ENCODE peak calls at places on chromosome 2, in seven cellular contexts. One of them, this sample, is unnamed.

GRCh38 chr2:15674637-15675455 is 83.2 kb downstream of the DDX1 start:
- DNase-seq in lower lobe of right lung: no peak
- DNase-seq in breast epithelium: no peak
- DNase-seq in adrenal gland: no peak
- DNase-seq in IMR-90: no peak
- DNase-seq in cardiac muscle cell: no peak
- DNase-seq in fibroblast of lung: no peak
- DNase-seq in this sample: no peak

GRCh38 chr2:42141687-42142475 is 27.3 kb upstream of the EML4 start:
- DNase-seq in cardiac muscle cell: peak; percentile 30
- DNase-seq in breast epithelium: no peak
- DNase-seq in lower lobe of right lung: peak; percentile 61
- DNase-seq in IMR-90: peak; percentile 93
- DNase-seq in adrenal gland: peak; percentile 67
- DNase-seq in fibroblast of lung: peak; percentile 95
- DNase-seq in this sample: peak; percentile 58

GRCh38 chr2:224032283-224032682 is 6.8 kb downstream of the SERPINE2 start:
- DNase-seq in IMR-90: no peak
- DNase-seq in adrenal gland: no peak
- DNase-seq in cardiac muscle cell: peak; percentile 9
- DNase-seq in fibroblast of lung: no peak
- DNase-seq in breast epithelium: no peak
- DNase-seq in lower lobe of right lung: no peak
- DNase-seq in this sample: no peak

GRCh38 chr2:183614797-183615429 is 490.7 kb downstream of the NUP35 start:
- DNase-seq in adrenal gland: no peak
- DNase-seq in fibroblast of lung: no peak
- DNase-seq in lower lobe of right lung: no peak
- DNase-seq in IMR-90: no peak
- DNase-seq in cardiac muscle cell: peak; percentile 23
- DNase-seq in breast epithelium: no peak
- DNase-seq in this sample: peak; percentile 32

GRCh38 chr2:144201126-144201525 is 318.8 kb downstream of the ZEB2 start:
- DNase-seq in fibroblast of lung: no peak
- DNase-seq in IMR-90: no peak
- DNase-seq in lower lobe of right lung: no peak
- DNase-seq in breast epithelium: no peak
- DNase-seq in adrenal gland: no peak
- DNase-seq in cardiac muscle cell: no peak
- DNase-seq in this sample: no peak

GRCh38 chr2:101356486-101356885 is 30.8 kb downstream of the CREG2 start:
- DNase-seq in fibroblast of lung: peak; percentile 41
- DNase-seq in cardiac muscle cell: no peak
- DNase-seq in lower lobe of right lung: no peak
- DNase-seq in breast epithelium: no peak
- DNase-seq in IMR-90: peak; percentile 39
- DNase-seq in adrenal gland: no peak
- DNase-seq in this sample: no peak

GRCh38 chr2:49616800-49617199 is 462.5 kb upstream of the FSHR start:
- DNase-seq in adrenal gland: no peak
- DNase-seq in fibroblast of lung: no peak
- DNase-seq in lower lobe of right lung: no peak
- DNase-seq in breast epithelium: no peak
- DNase-seq in IMR-90: no peak
- DNase-seq in cardiac muscle cell: peak; percentile 67
- DNase-seq in this sample: no peak

GRCh38 chr2:226515344-226516055 is 284.1 kb downstream of the IRS1 start:
- DNase-seq in adrenal gland: no peak
- DNase-seq in IMR-90: peak; percentile 76
- DNase-seq in lower lobe of right lung: no peak
- DNase-seq in cardiac muscle cell: no peak
- DNase-seq in breast epithelium: no peak
- DNase-seq in fibroblast of lung: peak; percentile 87
- DNase-seq in this sample: no peak

GRCh38 chr2:114754907-114755563 is 312.6 kb downstream of the DPP10 start:
- DNase-seq in lower lobe of right lung: no peak
- DNase-seq in cardiac muscle cell: no peak
- DNase-seq in fibroblast of lung: no peak
- DNase-seq in adrenal gland: no peak
- DNase-seq in IMR-90: no peak
- DNase-seq in breast epithelium: no peak
- DNase-seq in this sample: no peak

GRCh38 chr2:121202541-121203310 is 82.3 kb downstream of the TFCP2L1 start:
- DNase-seq in lower lobe of right lung: peak; percentile 27
- DNase-seq in breast epithelium: no peak
- DNase-seq in cardiac muscle cell: no peak
- DNase-seq in adrenal gland: no peak
- DNase-seq in fibroblast of lung: no peak
- DNase-seq in IMR-90: no peak
- DNase-seq in this sample: no peak

GRCh38 chr2:173496746-173497145 is 142.1 kb downstream of the CDCA7 start:
- DNase-seq in breast epithelium: no peak
- DNase-seq in lower lobe of right lung: no peak
- DNase-seq in adrenal gland: no peak
- DNase-seq in IMR-90: peak; percentile 53
- DNase-seq in fibroblast of lung: peak; percentile 28
- DNase-seq in cardiac muscle cell: no peak
- DNase-seq in this sample: no peak

GRCh38 chr2:68466361-68466777 is 725 bp downstream of the FBXO48 start:
- DNase-seq in cardiac muscle cell: peak; percentile 16
- DNase-seq in breast epithelium: no peak
- DNase-seq in fibroblast of lung: peak; percentile 45
- DNase-seq in IMR-90: peak; percentile 78
- DNase-seq in adrenal gland: peak; percentile 17
- DNase-seq in lower lobe of right lung: no peak
- DNase-seq in this sample: no peak

GRCh38 chr2:233980955-233981555 is 63.9 kb downstream of the TRPM8 start:
- DNase-seq in adrenal gland: no peak
- DNase-seq in lower lobe of right lung: no peak
- DNase-seq in IMR-90: no peak
- DNase-seq in fibroblast of lung: no peak
- DNase-seq in cardiac muscle cell: no peak
- DNase-seq in breast epithelium: no peak
- DNase-seq in this sample: no peak

GRCh38 chr2:53970095-53970897 is 497 bp downstream of the PSME4 start:
- DNase-seq in adrenal gland: peak; percentile 44
- DNase-seq in cardiac muscle cell: peak; percentile 72
- DNase-seq in IMR-90: peak; percentile 37
- DNase-seq in lower lobe of right lung: peak; percentile 65
- DNase-seq in fibroblast of lung: peak; percentile 37
- DNase-seq in breast epithelium: peak; percentile 50
- DNase-seq in this sample: peak; percentile 22

GRCh38 chr2:35168351-35168750 is 1187.2 kb upstream of the CRIM1 start:
- DNase-seq in lower lobe of right lung: no peak
- DNase-seq in cardiac muscle cell: no peak
- DNase-seq in fibroblast of lung: no peak
- DNase-seq in breast epithelium: no peak
- DNase-seq in adrenal gland: no peak
- DNase-seq in IMR-90: no peak
- DNase-seq in this sample: no peak

GRCh38 chr2:211117026-211117425 is 560.6 kb downstream of the CPS1 start:
- DNase-seq in lower lobe of right lung: no peak
- DNase-seq in fibroblast of lung: no peak
- DNase-seq in IMR-90: no peak
- DNase-seq in breast epithelium: no peak
- DNase-seq in adrenal gland: no peak
- DNase-seq in cardiac muscle cell: no peak
- DNase-seq in this sample: no peak

GRCh38 chr2:176081993-176082884 is 1.5 kb downstream of the EVX2 start:
- DNase-seq in cardiac muscle cell: peak; percentile 45
- DNase-seq in fibroblast of lung: no peak
- DNase-seq in lower lobe of right lung: no peak
- DNase-seq in IMR-90: no peak
- DNase-seq in adrenal gland: no peak
- DNase-seq in breast epithelium: no peak
- DNase-seq in this sample: no peak

GRCh38 chr2:182132605-182133004 is 147.0 kb downstream of the PPP1R1C start:
- DNase-seq in IMR-90: peak; percentile 53
- DNase-seq in breast epithelium: no peak
- DNase-seq in lower lobe of right lung: no peak
- DNase-seq in cardiac muscle cell: no peak
- DNase-seq in adrenal gland: no peak
- DNase-seq in fibroblast of lung: peak; percentile 61
- DNase-seq in this sample: no peak

GRCh38 chr2:32058130-32058529 is 5.2 kb upstream of the SPAST start:
- DNase-seq in cardiac muscle cell: no peak
- DNase-seq in fibroblast of lung: peak; percentile 12
- DNase-seq in lower lobe of right lung: no peak
- DNase-seq in adrenal gland: no peak
- DNase-seq in IMR-90: peak; percentile 67
- DNase-seq in breast epithelium: no peak
- DNase-seq in this sample: no peak

GRCh38 chr2:158781562-158781961 is 13.6 kb upstream of the DAPL1 start:
- DNase-seq in adrenal gland: peak; percentile 40
- DNase-seq in breast epithelium: no peak
- DNase-seq in cardiac muscle cell: no peak
- DNase-seq in IMR-90: peak; percentile 37
- DNase-seq in fibroblast of lung: peak; percentile 45
- DNase-seq in lower lobe of right lung: no peak
- DNase-seq in this sample: no peak

GRCh38 chr2:112474844-112475486 is 7.0 kb upstream of the TTL start:
- DNase-seq in IMR-90: peak; percentile 62
- DNase-seq in cardiac muscle cell: no peak
- DNase-seq in fibroblast of lung: no peak
- DNase-seq in breast epithelium: no peak
- DNase-seq in lower lobe of right lung: no peak
- DNase-seq in adrenal gland: no peak
- DNase-seq in this sample: no peak

GRCh38 chr2:213834746-213835145 is 550.5 kb downstream of the SPAG16 start:
- DNase-seq in cardiac muscle cell: no peak
- DNase-seq in fibroblast of lung: peak; percentile 32
- DNase-seq in adrenal gland: no peak
- DNase-seq in lower lobe of right lung: no peak
- DNase-seq in IMR-90: peak; percentile 19
- DNase-seq in breast epithelium: no peak
- DNase-seq in this sample: no peak

DNA sequence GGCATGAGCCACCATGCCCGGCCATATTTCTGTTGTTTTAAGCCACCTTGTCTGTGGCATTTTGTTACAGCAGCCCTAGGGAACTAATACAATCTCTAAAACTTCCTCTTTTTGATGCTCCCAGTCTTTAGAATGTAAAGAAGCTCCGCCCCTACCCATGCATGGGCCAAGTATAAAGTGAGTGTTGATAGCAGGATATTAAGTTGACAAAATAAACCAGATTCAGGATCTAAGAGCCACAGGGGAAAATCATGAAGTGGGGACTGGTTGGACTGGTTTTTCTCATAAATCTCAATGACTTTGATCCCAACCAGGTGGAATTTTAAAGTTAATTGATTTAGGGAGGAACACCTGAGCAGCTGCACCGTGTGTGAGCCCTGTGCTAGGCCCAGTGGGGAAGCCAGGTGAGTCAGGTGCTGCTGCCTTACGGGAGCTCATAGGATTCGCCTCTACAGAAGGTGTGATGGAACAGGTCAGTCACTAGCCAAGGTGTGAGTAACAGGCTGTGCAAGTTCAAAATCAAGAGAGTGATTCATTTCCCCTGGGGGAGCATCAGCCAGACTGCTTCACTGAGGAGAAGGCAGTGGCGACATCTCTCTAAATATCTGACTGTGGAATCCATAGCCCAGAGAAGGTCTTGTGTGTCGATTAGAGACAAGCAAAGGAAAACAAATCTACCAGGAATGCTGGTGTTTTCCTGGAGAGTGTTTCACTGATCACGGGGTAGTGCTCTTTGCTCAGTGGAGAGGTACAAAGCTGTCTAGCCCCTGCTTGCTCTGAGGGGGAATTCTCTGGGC is 63.0 kb upstream of the MSH2 start:
- DNase-seq in IMR-90: peak; percentile 61
- DNase-seq in fibroblast of lung: no peak
- DNase-seq in breast epithelium: peak; percentile 76
- DNase-seq in lower lobe of right lung: no peak
- DNase-seq in cardiac muscle cell: no peak
- DNase-seq in adrenal gland: no peak
- DNase-seq in this sample: no peak
- H3K27ac ChIP-seq in IMR-90: no peak overlapping the region
- H3K27ac ChIP-seq in fibroblast of lung: no peak overlapping the region
- H3K27ac ChIP-seq in breast epithelium: peak overlapping the region; percentile 83
- H3K27ac ChIP-seq in lower lobe of right lung: peak overlapping the region; percentile 26
- H3K27ac ChIP-seq in cardiac muscle cell: peak overlapping the region; percentile 37
- H3K27ac ChIP-seq in adrenal gland: no peak overlapping the region
- H3K27ac ChIP-seq in this sample: no peak overlapping the region

DNA sequence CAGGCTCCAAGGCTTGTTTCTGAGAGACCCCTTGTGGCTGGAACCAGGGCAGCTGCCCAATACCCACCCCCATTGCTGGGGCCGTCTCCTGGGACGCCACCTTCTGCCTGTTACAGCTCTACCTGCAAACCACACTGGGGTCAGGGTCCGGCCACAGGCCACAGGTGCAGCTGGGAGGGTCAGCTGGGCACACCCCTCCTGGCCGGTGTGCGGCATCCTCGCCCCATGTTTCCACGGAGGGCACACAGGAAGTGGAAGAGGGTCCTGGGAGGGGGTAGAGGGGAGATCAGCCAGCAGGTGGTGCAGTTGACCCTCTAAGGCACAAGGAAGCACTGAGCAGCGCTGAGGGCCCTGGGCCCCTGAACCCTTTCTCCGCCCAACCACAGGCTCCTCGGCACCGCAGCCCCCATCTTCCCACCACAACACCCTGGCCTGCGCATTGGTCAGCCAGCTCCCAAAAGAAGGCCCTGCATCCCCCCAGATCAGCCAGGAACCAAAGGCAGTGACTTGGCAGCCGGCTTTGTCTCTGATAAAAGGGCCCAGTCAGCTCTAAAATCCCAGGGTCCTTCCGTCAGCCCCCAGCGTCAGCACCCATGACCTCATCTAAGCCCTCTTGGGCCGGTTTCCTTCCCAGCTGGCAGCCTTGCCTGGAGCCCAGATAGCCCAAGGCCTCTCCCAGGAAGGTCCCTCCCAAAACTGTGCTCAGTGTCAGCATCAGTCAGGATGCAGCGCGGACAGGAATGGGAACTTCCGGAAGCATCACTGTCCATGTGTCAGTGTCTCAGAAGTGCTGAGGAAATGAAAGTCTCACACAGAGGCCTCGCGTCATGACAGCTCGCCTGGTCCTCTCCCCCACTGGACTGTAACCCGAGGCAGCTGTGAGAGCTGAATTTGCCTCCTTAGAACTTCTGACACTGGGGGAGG is 1.7 kb downstream of the ERFE start:
- DNase-seq in adrenal gland: no peak
- DNase-seq in breast epithelium: no peak
- DNase-seq in lower lobe of right lung: no peak
- DNase-seq in IMR-90: peak; percentile 59
- DNase-seq in cardiac muscle cell: peak; percentile 46
- DNase-seq in fibroblast of lung: peak; percentile 51
- DNase-seq in this sample: peak; percentile 11
- TF ChIP-seq CTCF in adrenal gland: no peak
- TF ChIP-seq CTCF in breast epithelium: no peak
- TF ChIP-seq CTCF in lower lobe of right lung: peak; percentile 11
- TF ChIP-seq CTCF in IMR-90: peak; percentile 22
- TF ChIP-seq CTCF in cardiac muscle cell: peak; percentile 31
- TF ChIP-seq CTCF in fibroblast of lung: peak; percentile 5
- TF ChIP-seq CTCF in this sample: peak; percentile 36

GRCh38 chr2:216116418-216116817 is 7.3 kb downstream of the XRCC5 start:
- DNase-seq in lower lobe of right lung: no peak
- DNase-seq in cardiac muscle cell: no peak
- DNase-seq in adrenal gland: no peak
- DNase-seq in fibroblast of lung: no peak
- DNase-seq in IMR-90: no peak
- DNase-seq in breast epithelium: no peak
- DNase-seq in this sample: no peak
- H3K4me1 ChIP-seq in lower lobe of right lung: peaks cover 24% of the 10 kb centered on the region
- H3K4me1 ChIP-seq in cardiac muscle cell: peaks cover 11% of the 10 kb centered on the region
- H3K4me1 ChIP-seq in adrenal gland: peaks cover 11% of the 10 kb centered on the region
- H3K4me1 ChIP-seq in fibroblast of lung: peaks cover 7% of the 10 kb centered on the region
- H3K4me1 ChIP-seq in IMR-90: peaks cover 14% of the 10 kb centered on the region
- H3K4me1 ChIP-seq in breast epithelium: peaks cover 18% of the 10 kb centered on the region
- H3K4me1 ChIP-seq in this sample: peaks cover 55% of the 10 kb centered on the region

GRCh38 chr2:33238111-33238510 is 238.3 kb upstream of the RASGRP3 start:
- DNase-seq in adrenal gland: no peak
- DNase-seq in IMR-90: peak; percentile 94
- DNase-seq in fibroblast of lung: peak; percentile 51
- DNase-seq in cardiac muscle cell: no peak
- DNase-seq in lower lobe of right lung: no peak
- DNase-seq in breast epithelium: no peak
- DNase-seq in this sample: no peak
- H3K27ac ChIP-seq in adrenal gland: no peak overlapping the region
- H3K27ac ChIP-seq in IMR-90: peak overlapping the region; percentile 36
- H3K27ac ChIP-seq in fibroblast of lung: no peak overlapping the region
- H3K27ac ChIP-seq in cardiac muscle cell: peak overlapping the region; percentile 55
- H3K27ac ChIP-seq in lower lobe of right lung: no peak overlapping the region
- H3K27ac ChIP-seq in breast epithelium: no peak overlapping the region
- H3K27ac ChIP-seq in this sample: no peak overlapping the region